ENCODE peak calls at places on chromosomes 11 and 22, in eight cellular contexts. I is vagina, Y is breast epithelium, E is esophagus squamous epithelium, L is tibial nerve, F is body of pancreas, D is heart left ventricle, H is GM12878. Q is an unnamed sample. For H3K27me3 and H3K36me3, the result is how much of the 10 kb centered on the place peaks cover.

GRCh38 chr22:48049116-48049515 is 1286.7 kb downstream of the TBC1D22A start:
- DNase-seq in Y (no peak), L (no peak), I (peak), E (no peak), D (no peak), F (no peak), H (no peak), Q (no peak)

GRCh38 chr22:16932577-16932976 is 75.4 kb downstream of the GAB4 start:
- DNase-seq in D (no peak), Y (no peak), L (no peak), I (peak), F (no peak), E (no peak), H (no peak), Q (peak)

GRCh38 chr11:119488256-119488995 is 65.5 kb upstream of the THY1 start:
- DNase-seq in Y (no peak), E (no peak), F (peak), H (no peak), D (peak), L (no peak), I (peak), Q (no peak)

GRCh38 chr11:96235725-96236124 is 107.3 kb downstream of the MAML2 start:
- DNase-seq in F (no peak), Y (no peak), L (no peak), E (no peak), H (no peak), I (no peak), D (no peak), Q (no peak)

GRCh38 chr22:32478994-32479393 is 4.4 kb downstream of the FBXO7 start:
- DNase-seq in D (no peak), L (no peak), F (no peak), I (no peak), E (no peak), Y (no peak), H (no peak), Q (no peak)

GRCh38 chr22:31046591-31047226 is 34.4 kb upstream of the SMTN start:
- DNase-seq in Y (peak), H (no peak), D (peak), F (peak), E (no peak), I (no peak), L (peak), Q (peak)

GRCh38 chr11:71356280-71356876 is 91.8 kb downstream of the DHCR7 start:
- DNase-seq in E (no peak), H (no peak), I (no peak), L (no peak), Y (no peak), F (no peak), D (no peak), Q (no peak)

GRCh38 chr11:64366751-64367150 is 7.8 kb downstream of the RPS6KA4 start:
- DNase-seq in Y (no peak), F (no peak), I (no peak), L (no peak), D (no peak), E (no peak), H (no peak), Q (no peak)

GRCh38 chr11:65540290-65541092 is 15.6 kb downstream of the SCYL1 start:
- DNase-seq in F (peak), Y (peak), L (peak), I (no peak), H (peak), E (peak), D (peak), Q (peak)

DNA sequence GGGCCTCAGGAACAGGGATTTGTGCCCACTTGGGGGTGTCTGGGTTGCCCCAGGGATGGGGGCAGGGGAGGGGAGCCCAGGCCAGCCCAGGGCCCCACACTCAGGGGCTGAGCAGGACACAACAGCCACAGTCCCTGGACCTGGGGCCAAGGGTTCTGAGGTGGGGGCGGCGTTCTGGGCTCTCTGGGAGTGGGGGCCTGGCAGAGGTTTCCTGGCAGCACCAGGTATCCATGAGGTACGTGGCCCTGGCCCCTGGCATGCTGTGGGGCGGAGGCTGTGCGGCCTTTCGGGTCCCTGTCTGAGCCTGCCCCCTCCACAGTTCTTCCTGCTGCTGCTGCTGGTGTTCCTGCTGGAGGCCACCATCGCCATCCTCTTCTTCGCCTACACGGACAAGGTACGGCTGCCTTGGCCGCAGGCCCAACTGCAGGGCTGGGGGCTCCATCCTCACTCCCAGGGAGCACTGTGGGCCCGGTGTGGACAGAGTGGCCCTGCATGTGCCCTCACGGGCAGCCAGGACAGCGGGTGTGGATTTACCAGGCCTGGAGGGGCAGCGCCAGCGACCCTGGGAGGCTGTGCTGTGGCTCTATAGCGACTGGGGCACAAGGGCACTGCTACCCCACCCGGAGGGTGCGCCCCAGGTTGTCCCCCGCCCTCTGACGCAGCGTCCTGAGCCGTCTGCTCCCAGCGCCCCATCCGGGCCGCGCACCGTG is 21.6 kb downstream of the TSPAN4 start:
- DNase-seq in E (no peak), L (no peak), D (no peak), I (no peak), H (no peak), Y (no peak), F (no peak), Q (no peak)
- TF ChIP-seq POLR2A in E (no peak), L (no peak), D (no peak), I (no peak), H (no peak), Y (no peak), F (no peak), Q (no peak)

GRCh38 chr11:45141631-45142030 is 4.8 kb upstream of the PRDM11 start:
- DNase-seq in Y (no peak), L (no peak), H (no peak), E (no peak), D (no peak), F (no peak), I (no peak), Q (no peak)
- H3K27me3 ChIP-seq in Y (under half), L (under half), H (under half), E (under half), D (under half), F (under half), I (under half), Q (under half)

DNA sequence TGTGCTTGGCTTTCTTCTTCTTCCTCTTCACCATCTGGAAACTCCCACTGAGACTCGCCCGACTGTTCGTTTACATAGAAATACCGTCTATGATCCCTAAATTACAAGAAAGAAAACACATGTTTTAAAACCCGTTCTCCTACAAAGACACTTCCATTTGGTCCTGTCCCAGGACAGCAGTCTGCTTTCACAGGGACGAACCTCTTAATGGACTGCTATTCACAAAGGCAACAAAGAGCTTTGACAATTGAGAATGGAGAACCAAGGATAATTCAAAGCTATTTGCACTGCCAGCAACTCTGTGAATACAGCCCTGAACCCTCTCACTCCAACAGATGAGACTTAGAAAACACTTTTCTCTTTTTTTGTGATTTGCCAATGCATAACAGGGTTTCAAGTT is 16.3 kb upstream of the AGBL2 start:
- DNase-seq in L (no peak), I (no peak), E (no peak), F (no peak), D (no peak), H (no peak), Y (no peak), Q (no peak)
- H3K36me3 ChIP-seq in L (half or more), I (under half), E (half or more), F (under half), D (half or more), H (under half), Y (under half), Q (half or more)

DNA sequence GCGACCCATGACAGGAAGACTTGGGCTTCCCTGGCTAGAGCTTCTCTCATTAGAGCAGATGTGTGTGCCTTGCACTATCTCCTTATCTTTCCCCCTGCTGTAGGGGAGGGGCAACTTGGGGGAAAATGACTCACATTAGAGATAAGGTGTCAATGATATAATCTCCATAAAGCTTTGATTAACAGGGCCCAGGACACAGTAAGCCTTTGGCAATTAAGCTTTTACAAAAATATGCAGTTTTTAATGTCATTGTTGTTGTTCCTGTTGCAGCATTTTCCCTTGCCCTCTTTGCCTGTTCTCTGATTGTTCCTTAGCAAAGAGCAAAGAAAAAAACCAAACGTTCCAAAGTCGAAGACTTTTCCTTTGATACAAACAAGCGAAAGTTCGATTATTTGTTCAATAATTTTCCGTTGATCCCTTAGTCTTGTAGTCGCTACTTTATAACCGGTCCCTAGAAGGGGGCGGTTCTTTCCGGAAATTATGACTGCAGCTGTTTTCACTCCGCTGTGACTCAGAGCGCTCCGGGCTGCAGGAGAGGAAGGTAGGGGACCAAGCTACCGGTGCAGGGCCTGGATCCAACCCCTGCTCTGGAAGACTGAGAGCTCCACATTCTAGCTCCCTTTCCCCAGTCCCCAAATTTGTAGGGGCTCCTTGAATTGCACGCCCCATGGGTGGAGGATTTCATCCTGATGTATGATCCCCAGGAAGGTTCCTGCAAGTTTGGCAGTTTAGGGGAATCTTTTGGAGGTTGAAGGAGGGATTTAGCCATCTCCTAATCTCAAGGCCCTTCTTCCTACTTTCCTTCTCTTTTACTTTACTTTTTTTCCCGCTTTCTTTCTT is at the start of gene VWA5A:
- DNase-seq in E (peak), D (peak), H (peak), Y (peak), I (no peak), F (peak), L (peak), Q (peak)
- TF ChIP-seq POLR2A in E (peak), D (no peak), H (peak), Y (peak), I (no peak), F (peak), L (peak), Q (no peak)

GRCh38 chr22:22440188-22440587 is 68.4 kb downstream of the ZNF280B start:
- DNase-seq in F (no peak), Y (no peak), I (no peak), H (no peak), D (no peak), E (no peak), L (no peak), Q (no peak)

GRCh38 chr22:22446527-22446926 is 62.0 kb downstream of the ZNF280B start:
- DNase-seq in Y (no peak), H (no peak), F (no peak), L (no peak), E (no peak), I (no peak), D (no peak), Q (no peak)

GRCh38 chr22:22442928-22443709 is 65.4 kb downstream of the ZNF280B start:
- DNase-seq in D (no peak), H (no peak), L (no peak), E (no peak), F (no peak), Y (no peak), I (no peak), Q (no peak)
- H3K27me3 ChIP-seq in D (under half), H (under half), L (under half), E (under half), F (under half), Y (under half), I (under half), Q (under half)

GRCh38 chr22:41256254-41256897 is 15.6 kb upstream of the CHADL start:
- DNase-seq in I (no peak), D (no peak), F (no peak), H (no peak), Y (peak), E (no peak), L (no peak), Q (no peak)
- H3K36me3 ChIP-seq in I (under half), D (half or more), F (under half), H (under half), Y (under half), E (half or more), L (half or more), Q (under half)

GRCh38 chr22:36285545-36285944 is 32.6 kb downstream of the APOL1 start:
- DNase-seq in E (no peak), H (no peak), I (no peak), D (no peak), Y (no peak), F (no peak), L (no peak), Q (no peak)

GRCh38 chr22:36286096-36286957 is 33.4 kb downstream of the APOL1 start:
- DNase-seq in L (peak), H (no peak), D (peak), I (no peak), E (no peak), F (peak), Y (peak), Q (peak)

GRCh38 chr22:36287881-36288515 is 35.1 kb downstream of the APOL1 start:
- DNase-seq in H (no peak), D (no peak), L (no peak), E (no peak), I (no peak), F (no peak), Y (no peak), Q (no peak)

GRCh38 chr22:36289406-36289870 is 36.5 kb downstream of the APOL1 start:
- DNase-seq in L (no peak), F (no peak), D (no peak), Y (no peak), E (no peak), H (no peak), I (no peak), Q (no peak)

GRCh38 chr22:36288571-36289405 is 35.9 kb downstream of the APOL1 start:
- DNase-seq in I (no peak), F (no peak), D (no peak), E (no peak), Y (no peak), H (no peak), L (no peak), Q (no peak)
- TF ChIP-seq POLR2A in I (no peak), F (no peak), D (no peak), E (no peak), Y (no peak), H (no peak), L (no peak), Q (no peak)

GRCh38 chr22:37174964-37175363 is 13.1 kb downstream of the C1QTNF6 start:
- DNase-seq in Y (no peak), F (no peak), L (no peak), E (no peak), D (no peak), I (no peak), H (no peak), Q (no peak)
- H3K27me3 ChIP-seq in Y (under half), F (under half), L (under half), E (under half), D (under half), I (under half), H (under half), Q (under half)

GRCh38 chr11:112057170-112057569 is 16.6 kb downstream of the PIH1D2 start:
- DNase-seq in H (no peak), L (no peak), Y (no peak), E (no peak), I (no peak), D (no peak), F (no peak), Q (no peak)
- H3K36me3 ChIP-seq in H (under half), L (half or more), Y (under half), E (under half), I (under half), D (half or more), F (under half), Q (under half)

GRCh38 chr11:92830382-92831148 is 138.9 kb upstream of the MTNR1B start:
- DNase-seq in I (no peak), D (no peak), L (no peak), E (no peak), H (no peak), Y (no peak), F (no peak), Q (no peak)

GRCh38 chr11:92828576-92828975 is 140.9 kb upstream of the MTNR1B start:
- DNase-seq in H (no peak), D (no peak), I (no peak), Y (no peak), L (no peak), F (no peak), E (no peak), Q (no peak)

GRCh38 chr11:92829671-92830070 is 139.8 kb upstream of the MTNR1B start:
- DNase-seq in D (no peak), E (no peak), F (no peak), L (no peak), Y (no peak), I (no peak), H (no peak), Q (no peak)

GRCh38 chr11:92827132-92827531 is 142.3 kb upstream of the MTNR1B start:
- DNase-seq in L (no peak), E (no peak), Y (no peak), D (no peak), H (no peak), I (no peak), F (no peak), Q (no peak)

GRCh38 chr11:92829121-92829520 is 140.3 kb upstream of the MTNR1B start:
- DNase-seq in H (no peak), Y (no peak), E (no peak), F (no peak), L (no peak), D (no peak), I (no peak), Q (no peak)
- TF ChIP-seq POLR2A in H (no peak), Y (no peak), E (no peak), F (no peak), L (no peak), D (no peak), I (no peak), Q (no peak)

Q was measured in gastrocnemius medialis.